ENCODE peak calls at places on chromosomes 12 and 14, in seven cellular contexts. D is neuronal stem cell, G is mesenchymal stem cell, J is mesendoderm, I is H9, H is H1, L is IMR-90. Q is an unnamed sample.

GRCh38 chr14:95334044-95334443 is 14.3 kb upstream of the CLMN start:
- DNase-seq in H (no peak), G (no peak), J (no peak), D (no peak), I (no peak), L (no peak), Q (no peak)

GRCh38 chr12:96094201-96094600 is 58.8 kb upstream of the LTA4H start:
- DNase-seq in J (peak), D (no peak), G (no peak), H (peak), L (no peak), I (peak), Q (peak)

GRCh38 chr14:104393898-104394605 is 185.5 kb upstream of the C14orf180 start:
- DNase-seq in H (no peak), G (no peak), J (no peak), I (peak), L (no peak), D (no peak), Q (no peak)

GRCh38 chr12:130161261-130162231 is 718 bp upstream of the FZD10 start:
- DNase-seq in H (peak), G (no peak), I (peak), D (peak), J (peak), L (no peak), Q (peak)

GRCh38 chr14:75459099-75459741 is 31.4 kb downstream of the JDP2 start:
- DNase-seq in I (no peak), L (no peak), G (no peak), D (no peak), H (no peak), J (peak), Q (no peak)

GRCh38 chr14:73100334-73100733 is 36.0 kb upstream of the PSEN1 start:
- DNase-seq in L (no peak), I (no peak), D (no peak), H (no peak), J (no peak), G (no peak), Q (peak)

GRCh38 chr12:43147893-43148292 is 404.1 kb downstream of the ADAMTS20 start:
- DNase-seq in G (peak), D (no peak), H (no peak), J (no peak), L (peak), I (no peak), Q (no peak)

GRCh38 chr12:113005759-113006158 is 27.4 kb downstream of the OAS2 start:
- DNase-seq in J (peak), H (no peak), L (no peak), I (no peak), D (no peak), G (no peak), Q (peak)

GRCh38 chr12:91506461-91506860 is 323.8 kb upstream of the DCN start:
- DNase-seq in I (no peak), D (no peak), H (no peak), L (no peak), G (no peak), J (no peak), Q (no peak)

GRCh38 chr14:103522649-103523582 is at the start of gene CKB:
- DNase-seq in H (no peak), I (peak), J (peak), G (peak), L (peak), D (peak), Q (peak)

GRCh38 chr12:26683443-26683842 is 149.6 kb downstream of the ITPR2 start:
- DNase-seq in D (no peak), G (no peak), L (no peak), J (no peak), I (no peak), H (no peak), Q (no peak)

GRCh38 chr12:93361159-93361919 is 16.4 kb upstream of the NUDT4 start:
- DNase-seq in G (no peak), I (no peak), D (no peak), H (no peak), L (peak), J (peak), Q (peak)

GRCh38 chr14:101250948-101251811 is 310.1 kb upstream of the DIO3 start:
- DNase-seq in D (no peak), L (no peak), H (no peak), I (no peak), J (no peak), G (no peak), Q (no peak)

GRCh38 chr12:24898185-24898584 is 50.7 kb downstream of the BCAT1 start:
- DNase-seq in J (no peak), H (no peak), I (no peak), D (no peak), L (no peak), G (no peak), Q (peak)

GRCh38 chr14:32244404-32244803 is 41.3 kb upstream of the RNU6-8 start:
- DNase-seq in I (no peak), D (no peak), J (peak), H (no peak), G (no peak), L (no peak), Q (no peak)

GRCh38 chr12:1747609-1748008 is 56.7 kb downstream of the ADIPOR2 start:
- DNase-seq in H (no peak), G (no peak), J (no peak), L (no peak), D (no peak), I (no peak), Q (no peak)

GRCh38 chr12:116880817-116881324 is 370 bp downstream of the HRK start:
- DNase-seq in I (peak), H (peak), J (peak), L (peak), D (peak), G (peak), Q (peak)

GRCh38 chr12:52244615-52244994 is 11.6 kb downstream of the KRT7 start:
- DNase-seq in G (peak), D (no peak), L (no peak), I (no peak), H (no peak), J (no peak), Q (no peak)

GRCh38 chr12:96401061-96401871 is 1.0 kb upstream of the CDK17 start:
- DNase-seq in J (peak), I (no peak), G (peak), L (peak), H (no peak), D (no peak), Q (no peak)

GRCh38 chr14:74281069-74281468 is 21.7 kb downstream of the ABCD4 start:
- DNase-seq in J (no peak), H (no peak), I (no peak), L (no peak), D (no peak), G (no peak), Q (no peak)

GRCh38 chr12:43957732-43958131 is 121.9 kb downstream of the TMEM117 start:
- DNase-seq in D (peak), J (peak), I (no peak), L (peak), H (no peak), G (peak), Q (peak)

GRCh38 chr14:21987937-21988336 is 314.3 kb upstream of the OR4E1 start:
- DNase-seq in J (peak), D (peak), H (no peak), G (peak), I (no peak), L (peak), Q (peak)

GRCh38 chr14:74574706-74575105 is 37.3 kb downstream of the LTBP2 start:
- DNase-seq in H (no peak), G (no peak), J (no peak), D (no peak), I (no peak), L (peak), Q (no peak)

GRCh38 chr12:95541436-95541835 is 9.8 kb downstream of the USP44 start:
- DNase-seq in G (no peak), J (no peak), H (no peak), L (no peak), D (no peak), I (no peak), Q (no peak)

GRCh38 chr12:916240-916639 is 33.3 kb downstream of the RAD52 start:
- DNase-seq in L (no peak), J (no peak), I (peak), D (no peak), G (no peak), H (no peak), Q (no peak)

GRCh38 chr14:102986810-102987579 is 64.5 kb downstream of the AMN start:
- DNase-seq in I (no peak), J (no peak), D (no peak), G (peak), L (peak), H (no peak), Q (no peak)

GRCh38 chr12:57868870-57869609 is 22.5 kb upstream of the CTDSP2 start:
- DNase-seq in D (no peak), I (peak), L (no peak), H (no peak), G (no peak), J (no peak), Q (no peak)

GRCh38 chr12:133106253-133106652 is 23.8 kb downstream of the ZNF891 start:
- DNase-seq in J (peak), I (no peak), L (no peak), G (peak), D (no peak), H (no peak), Q (no peak)

GRCh38 chr14:78933948-78934524 is 763.9 kb downstream of the NRXN3 start:
- DNase-seq in J (peak), L (peak), D (peak), H (no peak), G (peak), I (no peak), Q (no peak)

GRCh38 chr12:85509857-85510256 is 229.8 kb downstream of the ALX1 start:
- DNase-seq in J (peak), I (no peak), H (no peak), G (no peak), D (no peak), L (no peak), Q (no peak)

GRCh38 chr12:55940065-55940732 is 9.2 kb downstream of the DGKA start:
- DNase-seq in G (peak), I (peak), D (peak), L (peak), H (peak), J (peak), Q (peak)

GRCh38 chr12:131114942-131115584 is 161.4 kb downstream of the ADGRD1 start:
- DNase-seq in H (no peak), I (no peak), J (no peak), D (no peak), L (no peak), G (no peak), Q (no peak)

GRCh38 chr14:30608533-30609006 is 13.5 kb upstream of the SCFD1 start:
- DNase-seq in H (no peak), G (peak), L (peak), D (no peak), I (no peak), J (peak), Q (peak)

GRCh38 chr14:69363055-69363454 is 35.0 kb downstream of the ERH start:
- DNase-seq in J (peak), I (peak), H (peak), D (no peak), L (peak), G (peak), Q (no peak)

GRCh38 chr12:89959188-89959587 is 250.6 kb upstream of the ATP2B1 start:
- DNase-seq in H (no peak), G (no peak), L (no peak), D (no peak), I (no peak), J (no peak), Q (no peak)

GRCh38 chr12:114662512-114663177 is 21.3 kb downstream of the TBX3 start:
- DNase-seq in D (no peak), G (peak), H (no peak), L (peak), J (peak), I (peak), Q (peak)

GRCh38 chr12:80861636-80862378 is 75.9 kb downstream of the LIN7A start:
- DNase-seq in G (peak), L (peak), H (no peak), D (no peak), J (no peak), I (no peak), Q (peak)

GRCh38 chr14:36627981-36628380 is 33.7 kb upstream of the PAX9 start:
- DNase-seq in I (no peak), G (no peak), D (no peak), H (no peak), J (no peak), L (no peak), Q (peak)

GRCh38 chr14:36626150-36626549 is 35.5 kb upstream of the PAX9 start:
- DNase-seq in I (no peak), J (no peak), L (no peak), H (no peak), D (no peak), G (no peak), Q (no peak)

GRCh38 chr14:36625436-36625835 is 36.2 kb upstream of the PAX9 start:
- DNase-seq in L (no peak), G (no peak), H (no peak), I (no peak), J (no peak), D (no peak), Q (no peak)

GRCh38 chr14:36619853-36620252 is 37.4 kb upstream of the NKX2-8 start:
- DNase-seq in L (no peak), J (no peak), D (no peak), H (no peak), I (no peak), G (no peak), Q (no peak)

GRCh38 chr14:36625014-36625413 is 36.6 kb upstream of the PAX9 start:
- DNase-seq in D (no peak), J (no peak), G (no peak), H (no peak), I (no peak), L (no peak), Q (no peak)
- H2BK5ac ChIP-seq in D (no peak), J (no peak), G (no peak), H (no peak), I (no peak), L (no peak), Q (no peak)

GRCh38 chr14:90419200-90419599 is 22.4 kb downstream of the CALM1 start:
- DNase-seq in H (no peak), L (peak), G (peak), J (no peak), D (no peak), I (no peak), Q (peak)
- H3K4ac ChIP-seq in H (no peak), L (no peak), G (no peak), J (no peak), D (no peak), I (no peak), Q (no peak)

GRCh38 chr14:34488528-34488927 is 26.5 kb upstream of the SPTSSA start:
- DNase-seq in H (no peak), J (no peak), I (no peak), L (no peak), D (no peak), G (no peak), Q (no peak)
- H4K8ac ChIP-seq in H (no peak), J (no peak), I (no peak), L (no peak), D (no peak), G (no peak), Q (no peak)

GRCh38 chr14:79986251-79986650 is 225.1 kb downstream of the DIO2 start:
- DNase-seq in I (no peak), L (no peak), D (no peak), G (no peak), J (no peak), H (no peak), Q (no peak)
- H2BK5ac ChIP-seq in I (no peak), L (no peak), D (no peak), G (no peak), J (no peak), H (no peak), Q (no peak)

GRCh38 chr12:125083092-125083491 is 17.9 kb downstream of the AACS start:
- DNase-seq in H (no peak), D (no peak), I (no peak), L (no peak), G (no peak), J (no peak), Q (no peak)
- H3K4ac ChIP-seq in H (no peak), D (no peak), I (no peak), L (no peak), G (no peak), J (no peak), Q (no peak)

DNA sequence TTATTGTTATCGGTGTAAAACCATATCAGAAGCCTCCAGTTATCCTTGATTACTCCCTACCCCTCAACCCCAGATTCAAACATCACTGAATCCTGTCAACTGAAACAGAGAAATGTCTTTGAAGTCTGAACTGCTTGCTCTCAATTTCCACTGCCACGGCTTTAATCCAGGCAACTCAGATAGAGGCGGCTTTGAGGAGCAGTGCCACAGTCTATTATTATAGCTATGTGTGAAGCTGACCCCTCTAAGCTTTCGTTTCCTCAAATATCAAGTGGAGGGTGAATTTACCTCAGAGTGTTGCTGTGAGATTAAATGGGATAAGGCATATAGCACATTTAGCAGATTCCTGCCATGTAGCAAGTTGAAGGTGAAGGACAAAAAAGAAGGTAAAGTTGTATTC is 49.0 kb upstream of the PDE3A start:
- DNase-seq in D (no peak), G (no peak), I (no peak), J (no peak), L (no peak), H (no peak), Q (no peak)
- H4K8ac ChIP-seq in D (no peak), G (no peak), I (no peak), J (no peak), L (no peak), H (no peak), Q (no peak)

Q was measured in trophoblast cell.